ENCODE peak calls at places on chromosomes 4 and X, in seven cellular contexts. N is fibroblast of the aortic adventitia, B is fibroblast of lung, W is AG04450, S is small intestine, M is left ventricle myocardium inferior, I is BE2C. F is an unnamed sample.

GRCh38 chr4:31655328-31655727 is 935.2 kb downstream of the PCDH7 start:
- DNase-seq in B (peak), M (no peak), N (peak), I (no peak), S (no peak), W (no peak), F (no peak)

GRCh38 chrX:103254171-103254824 is 657 bp downstream of the TCEAL8 start:
- DNase-seq in M (peak), N (peak), S (peak), W (no peak), B (peak), I (peak), F (peak)

GRCh38 chrX:69562904-69563568 is 52.9 kb upstream of the EDA start:
- DNase-seq in B (no peak), S (no peak), W (no peak), N (no peak), I (no peak), M (no peak), F (peak)

GRCh38 chrX:137305404-137305803 is 260.5 kb upstream of the ZIC3 start:
- DNase-seq in N (no peak), S (no peak), B (no peak), W (no peak), I (no peak), M (no peak), F (no peak)

GRCh38 chr4:174427562-174428140 is 94.6 kb downstream of the HPGD start:
- DNase-seq in B (peak), M (no peak), N (no peak), I (no peak), W (no peak), S (no peak), F (no peak)

GRCh38 chrX:105618393-105619101 is 203.8 kb upstream of the NRK start:
- DNase-seq in I (no peak), S (no peak), M (no peak), B (no peak), N (no peak), W (no peak), F (no peak)

GRCh38 chrX:38006283-38006682 is at the start of gene SYTL5:
- DNase-seq in B (no peak), N (no peak), I (no peak), S (peak), W (no peak), M (no peak), F (no peak)

GRCh38 chr4:26326791-26327190 is 6.0 kb downstream of the RBPJ start:
- DNase-seq in I (no peak), S (no peak), W (peak), B (peak), N (peak), M (no peak), F (no peak)

GRCh38 chr4:126799471-126799870 is 833.3 kb upstream of the INTU start:
- DNase-seq in B (peak), M (no peak), I (no peak), S (no peak), N (peak), W (no peak), F (no peak)

GRCh38 chr4:156223985-156224384 is 270.3 kb upstream of the CTSO start:
- DNase-seq in B (no peak), M (no peak), S (no peak), W (no peak), I (no peak), N (no peak), F (no peak)

GRCh38 chr4:120446051-120446567 is 379.5 kb upstream of the MAD2L1 start:
- DNase-seq in M (no peak), W (no peak), B (no peak), S (peak), I (no peak), N (no peak), F (no peak)

GRCh38 chrX:49209434-49210251 is 9.7 kb upstream of the SYP start:
- DNase-seq in B (no peak), S (no peak), M (no peak), I (peak), W (no peak), N (no peak), F (peak)

GRCh38 chrX:17812763-17813162 is 48.3 kb downstream of the RAI2 start:
- DNase-seq in M (no peak), B (peak), N (peak), I (peak), W (no peak), S (peak), F (no peak)

GRCh38 chrX:26925088-26925487 is 538.1 kb downstream of the PPP4R3C start:
- DNase-seq in M (no peak), B (no peak), I (no peak), N (no peak), S (no peak), W (no peak), F (peak)

GRCh38 chr4:78602334-78602733 is 50.8 kb downstream of the ANXA3 start:
- DNase-seq in B (peak), W (no peak), N (no peak), S (no peak), M (no peak), I (no peak), F (no peak)

GRCh38 chrX:154411981-154412340 is 622 bp downstream of the TAFAZZIN start:
- DNase-seq in S (peak), N (peak), B (peak), I (peak), M (peak), W (no peak), F (peak)

GRCh38 chrX:42951747-42952146 is 173.8 kb upstream of the PPP1R2C start:
- DNase-seq in B (no peak), N (no peak), I (no peak), S (no peak), M (no peak), W (no peak), F (no peak)

GRCh38 chrX:42952621-42953020 is 174.7 kb upstream of the PPP1R2C start:
- DNase-seq in S (no peak), W (no peak), N (no peak), B (no peak), M (no peak), I (no peak), F (no peak)

GRCh38 chrX:42954880-42955279 is 176.9 kb upstream of the PPP1R2C start:
- DNase-seq in S (no peak), N (no peak), B (no peak), M (no peak), I (no peak), W (no peak), F (no peak)

DNA sequence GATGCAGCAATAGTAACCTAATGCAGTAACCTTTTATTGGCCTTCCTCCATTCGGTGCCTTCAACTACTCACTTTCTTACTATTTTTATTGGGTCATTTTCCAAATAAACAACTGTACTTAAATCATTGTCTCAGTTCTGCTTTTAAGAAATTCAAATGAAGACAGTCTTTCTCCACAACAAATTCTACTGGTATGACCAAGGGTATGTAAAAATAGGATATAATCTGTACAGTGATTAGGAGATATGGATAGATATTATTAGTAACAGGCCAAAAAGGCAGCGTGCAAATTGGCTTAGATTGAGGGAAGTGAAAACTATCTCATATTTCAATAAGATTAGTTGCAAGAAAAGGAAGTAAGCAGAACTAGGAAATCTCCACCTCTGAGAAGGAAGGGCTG is 177.4 kb upstream of the PPP1R2C start:
- DNase-seq in I (no peak), M (no peak), B (no peak), W (no peak), N (no peak), S (no peak), F (no peak)
- H3K4me3 ChIP-seq in I (no peak), M (no peak), B (no peak), W (no peak), N (no peak), S (no peak), F (no peak)

DNA sequence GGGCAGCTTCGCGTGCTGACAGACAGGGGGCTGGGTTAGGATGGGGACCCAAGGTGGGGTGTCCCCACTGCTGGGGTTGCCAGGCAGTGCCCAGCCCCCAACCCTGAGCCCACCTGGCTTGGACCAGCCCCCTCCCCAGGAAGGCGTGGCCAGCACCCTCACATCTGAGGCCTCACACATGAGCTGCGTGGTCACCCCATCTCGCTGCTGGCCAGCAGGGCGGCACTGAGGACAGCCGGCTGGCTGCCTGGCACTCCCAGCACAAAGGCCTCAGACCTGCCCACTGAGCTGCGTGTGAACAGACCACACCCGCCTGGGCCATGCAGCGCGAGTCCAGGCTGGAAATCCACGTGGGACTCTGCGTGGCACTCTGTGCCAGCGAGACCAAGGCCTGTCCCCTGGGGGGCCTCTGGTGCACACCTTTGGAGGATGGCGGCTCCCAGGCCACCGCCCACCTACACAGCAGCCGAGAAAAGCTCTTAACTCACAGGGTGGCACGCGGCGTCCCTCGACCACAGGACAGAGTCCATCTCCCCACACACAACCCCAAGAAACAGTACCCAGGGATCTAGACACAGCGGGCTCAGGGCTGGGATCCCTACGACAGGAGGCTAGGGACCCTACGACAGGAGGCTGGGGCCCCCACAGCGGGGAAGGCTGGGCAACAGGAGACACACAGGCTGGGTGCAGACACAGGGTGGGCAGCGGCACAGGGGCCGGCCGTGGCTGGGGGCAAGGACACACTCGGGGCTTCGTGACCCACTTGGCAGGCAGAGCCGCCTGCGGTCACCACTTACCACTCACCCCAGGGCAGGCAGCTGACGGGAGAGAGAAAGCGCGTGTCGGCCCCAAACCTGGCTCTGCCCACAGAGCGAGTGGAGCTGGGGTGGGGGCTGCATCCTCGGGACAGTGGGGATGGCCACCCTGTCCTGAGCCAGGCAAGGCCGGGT is 9.8 kb downstream of the DGKQ start:
- DNase-seq in N (no peak), W (no peak), M (no peak), I (no peak), S (peak), B (no peak), F (no peak)
- H3K4me3 ChIP-seq in N (no peak), W (no peak), M (no peak), I (no peak), S (no peak), B (no peak), F (no peak)

DNA sequence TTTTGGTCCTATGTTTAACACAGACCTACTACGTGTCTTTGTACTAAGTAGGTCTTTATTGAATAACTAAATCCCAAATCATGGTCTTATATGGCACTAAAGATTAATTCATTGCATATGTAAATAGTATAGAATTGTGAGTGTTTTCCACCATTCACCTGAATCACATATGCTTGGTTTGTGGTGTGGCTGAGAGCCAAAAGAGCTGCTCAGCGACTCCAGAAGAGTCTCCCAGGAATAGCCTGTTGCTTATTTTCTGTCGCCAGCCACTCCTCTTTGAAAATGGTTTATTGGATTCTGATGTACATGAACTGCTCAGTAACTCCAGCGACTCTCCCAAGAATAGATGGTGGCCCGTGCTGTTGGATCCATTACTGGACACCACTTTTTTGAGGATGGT is 184.5 kb downstream of the CLCN4 start:
- DNase-seq in I (no peak), B (no peak), N (no peak), W (no peak), M (no peak), S (no peak), F (no peak)
- H3K4me3 ChIP-seq in I (no peak), B (no peak), N (no peak), W (no peak), M (no peak), S (no peak), F (no peak)

GRCh38 chr4:36079666-36080065 is 164.6 kb downstream of the ARAP2 start:
- DNase-seq in B (no peak), W (no peak), S (no peak), I (no peak), M (no peak), N (no peak), F (no peak)
- H3K4me3 ChIP-seq in B (no peak), W (no peak), S (no peak), I (no peak), M (no peak), N (no peak), F (no peak)

F was measured in mesendoderm.